ENCODE peak calls at places on chromosomes 6 and 20, in five cellular contexts. C is ACHN; S is psoas muscle; Z is EL; Q is effector memory CD4-positive, alpha-beta T cell. P is an unnamed sample.

GRCh38 chr20:58512808-58513552 is 2.2 kb downstream of the APCDD1L start:
- DNase-seq in Q (no peak), Z (no peak), S (no peak), C (no peak), P (no peak)

GRCh38 chr6:320351-321157 is 28.3 kb downstream of the DUSP22 start:
- DNase-seq in C (no peak), Q (no peak), S (peak), Z (no peak), P (no peak)

GRCh38 chr6:33592595-33593413 is 12.7 kb upstream of the BAK1 start:
- DNase-seq in Q (peak), Z (no peak), C (peak), S (no peak), P (no peak)

GRCh38 chr20:36217226-36217625 is 19.1 kb upstream of the AAR2 start:
- DNase-seq in Q (no peak), S (no peak), C (no peak), Z (no peak), P (no peak)

GRCh38 chr20:33659341-33660034 is 2.6 kb upstream of the C20orf144 start:
- DNase-seq in S (no peak), C (no peak), Q (no peak), Z (no peak), P (no peak)

GRCh38 chr20:3209946-3210317 is 634 bp downstream of the ITPA start:
- DNase-seq in Q (no peak), S (no peak), Z (peak), C (no peak), P (no peak)

GRCh38 chr6:9334979-9335378 is 899.6 kb upstream of the SLC35B3 start:
- DNase-seq in C (no peak), S (no peak), Z (peak), Q (no peak), P (no peak)

GRCh38 chr6:28943557-28944411 is 20.0 kb upstream of the TRIM27 start:
- DNase-seq in S (peak), C (peak), Z (peak), Q (no peak), P (no peak)

GRCh38 chr6:160069050-160069454 is 52.6 kb upstream of the SLC22A1 start:
- DNase-seq in Q (no peak), Z (no peak), S (no peak), C (no peak), P (no peak)

GRCh38 chr6:48474136-48474535 is 363.1 kb upstream of the PTCHD4 start:
- DNase-seq in C (no peak), S (no peak), Q (no peak), Z (no peak), P (no peak)

GRCh38 chr6:15504581-15505350 is 158.1 kb downstream of the DTNBP1 start:
- DNase-seq in Q (no peak), S (peak), C (peak), Z (peak), P (peak)

GRCh38 chr6:72622094-72622540 is 253 bp downstream of the KCNQ5 start:
- DNase-seq in S (peak), Q (peak), C (peak), Z (peak), P (no peak)